ENCODE peak calls at places on chromosomes 16 and 17, in seven cellular contexts. N is vagina; Z is OCI-M1; O is HEK293T; Y is omental fat pad; I is activated naive CD4-positive, alpha-beta T cell treated with anti-CD3 and anti-CD28 coated beads for 36 hours; G is pons. V is an unnamed sample.

GRCh38 chr16:75244844-75245758 is 6.3 kb downstream of the BCAR1 start:
- DNase-seq in N (no peak), Z (no peak), O (no peak), Y (no peak), I (no peak), G (peak), V (no peak)

GRCh38 chr16:14489460-14489859 is 140.6 kb downstream of the PARN start:
- DNase-seq in N (no peak), Z (peak), O (peak), Y (no peak), I (peak), G (no peak), V (peak)

GRCh38 chr16:62805221-62805857 is 769.1 kb upstream of the CDH8 start:
- DNase-seq in N (no peak), Z (no peak), O (no peak), Y (no peak), I (no peak), G (no peak), V (no peak)

GRCh38 chr17:77107506-77108433 is 33.0 kb upstream of the SEC14L1 start:
- DNase-seq in N (no peak), Z (no peak), O (no peak), Y (no peak), I (no peak), G (no peak), V (no peak)

GRCh38 chr16:89471225-89471624 is 19.1 kb downstream of the ANKRD11 start:
- DNase-seq in N (no peak), Z (no peak), O (no peak), Y (no peak), I (no peak), G (no peak), V (no peak)

GRCh38 chr16:49986351-49987124 is 38.5 kb upstream of the CNEP1R1 start:
- DNase-seq in N (no peak), Z (no peak), O (no peak), Y (no peak), I (no peak), G (no peak), V (no peak)

GRCh38 chr17:2929881-2930533 is 133.4 kb downstream of the OR1D5 start:
- DNase-seq in N (no peak), Z (peak), O (peak), Y (peak), I (peak), G (no peak), V (peak)

GRCh38 chr16:1667916-1668315 is 10.2 kb upstream of the JPT2 start:
- DNase-seq in N (no peak), Z (no peak), O (no peak), Y (no peak), I (no peak), G (no peak), V (no peak)

GRCh38 chr16:80570106-80570478 is 29.3 kb downstream of the DYNLRB2 start:
- DNase-seq in N (no peak), Z (no peak), O (no peak), Y (no peak), I (no peak), G (no peak), V (no peak)

GRCh38 chr17:73478768-73479424 is 165.3 kb downstream of the SDK2 start:
- DNase-seq in N (no peak), Z (no peak), O (no peak), Y (no peak), I (no peak), G (no peak), V (peak)